ENCODE peak calls at places on chromosomes 1 and 21, in four cellular contexts. P is body of pancreas, B is IMR-90, D is fibroblast of lung. E is an unnamed sample. For H3K9me3, the result is how much of the 10 kb centered on the place peaks cover.

GRCh38 chr1:7366955-7367665 is 404.0 kb upstream of the VAMP3 start:
- DNase-seq in P (peak), B (no peak), D (no peak), E (no peak)

GRCh38 chr1:53400761-53401379 is 58.3 kb upstream of the DMRTB1 start:
- DNase-seq in P (no peak), B (peak), D (no peak), E (no peak)

GRCh38 chr21:14554948-14555347 is 8.8 kb upstream of the SAMSN1 start:
- DNase-seq in P (no peak), B (no peak), D (no peak), E (peak)

GRCh38 chr1:239814306-239814881 is 277.3 kb upstream of the FMN2 start:
- DNase-seq in P (no peak), B (peak), D (peak), E (no peak)

GRCh38 chr1:214224605-214225354 is 56.2 kb upstream of the SMYD2 start:
- DNase-seq in P (peak), B (peak), D (peak), E (no peak)

GRCh38 chr1:54273837-54274192 is 73.8 kb downstream of the MRPL37 start:
- DNase-seq in P (peak), B (no peak), D (no peak), E (no peak)

GRCh38 chr1:187409341-187409740 is 580.6 kb downstream of the PLA2G4A start:
- DNase-seq in P (no peak), B (peak), D (peak), E (no peak)

GRCh38 chr1:160376525-160377131 is 9.8 kb downstream of the NHLH1 start:
- DNase-seq in P (peak), B (peak), D (peak), E (no peak)

GRCh38 chr1:181504294-181505115 is 21.2 kb downstream of the CACNA1E start:
- DNase-seq in P (no peak), B (peak), D (no peak), E (no peak)

GRCh38 chr1:22710688-22711024 is at the start of gene EPHB2:
- DNase-seq in P (peak), B (peak), D (peak), E (no peak)

GRCh38 chr1:34052565-34052964 is 112.5 kb downstream of the CSMD2 start:
- DNase-seq in P (no peak), B (no peak), D (no peak), E (no peak)

GRCh38 chr1:21259316-21260076 is 30.8 kb downstream of the ECE1 start:
- DNase-seq in P (no peak), B (no peak), D (no peak), E (no peak)
- H3K27ac ChIP-seq in P (peak), B (no peak), D (peak), E (peak)

DNA sequence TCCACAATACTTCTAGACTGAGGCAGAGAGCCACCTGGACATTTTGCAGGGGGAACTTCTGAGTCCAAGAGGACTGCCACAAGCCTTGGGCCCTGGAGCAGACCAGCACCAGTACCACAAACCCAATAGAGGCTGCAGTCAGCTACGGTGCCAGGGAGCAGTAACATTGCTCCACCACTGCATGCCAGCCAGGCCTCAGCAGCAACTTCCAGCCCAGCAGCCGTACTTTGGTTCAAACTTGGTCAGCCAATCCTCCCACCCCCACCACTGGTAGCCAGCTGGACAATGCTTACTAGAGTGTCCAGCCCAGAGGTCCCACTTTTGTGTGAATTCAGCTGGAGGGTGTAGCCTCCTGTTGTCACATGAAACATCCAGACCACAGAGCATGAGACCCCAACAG is 107.4 kb downstream of the SLC5A9 start:
- DNase-seq in P (no peak), B (no peak), D (no peak), E (no peak)
- H3K9me3 ChIP-seq in P (under half), B (under half), D (under half), E (under half)

DNA sequence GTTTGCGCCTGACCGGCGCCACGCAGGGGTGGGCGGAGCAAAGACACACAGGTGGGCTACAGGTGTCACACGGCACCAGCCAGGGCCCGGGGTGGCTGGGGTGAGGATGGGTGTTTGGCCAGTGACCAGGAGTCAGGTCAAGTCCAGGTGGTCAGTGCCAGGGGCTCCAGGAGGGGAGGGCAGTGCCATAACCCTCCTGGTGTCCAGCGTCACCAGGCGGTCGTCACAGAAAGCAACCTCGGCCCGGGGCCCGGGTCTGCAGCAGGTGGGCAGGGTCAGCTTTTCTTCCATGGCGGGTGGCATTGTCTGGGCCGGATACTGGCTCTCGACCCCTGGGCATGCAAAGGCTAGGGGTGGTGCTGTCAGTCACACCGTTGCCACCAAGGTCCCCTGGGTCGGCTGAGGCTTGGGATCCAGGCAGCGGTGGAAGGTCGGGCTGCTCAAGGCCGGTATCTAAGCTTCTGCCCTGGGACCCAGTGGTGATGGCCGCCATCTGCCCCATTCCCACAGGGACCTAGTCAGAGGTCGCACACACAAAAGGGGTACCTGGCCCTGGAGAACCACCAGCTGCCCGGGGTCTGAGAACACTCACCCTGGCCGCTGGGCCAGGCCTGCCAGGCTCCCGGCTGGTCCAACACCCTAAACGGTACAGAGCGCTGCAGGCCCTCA is 1.8 kb downstream of the FNDC10 start:
- DNase-seq in P (no peak), B (no peak), D (no peak), E (no peak)
- H3K27ac ChIP-seq in P (no peak), B (no peak), D (no peak), E (no peak)

GRCh38 chr21:27817902-27818623 is 851.2 kb upstream of the ADAMTS5 start:
- DNase-seq in P (no peak), B (no peak), D (no peak), E (no peak)

GRCh38 chr21:27812279-27812678 is 845.4 kb upstream of the ADAMTS5 start:
- DNase-seq in P (no peak), B (peak), D (peak), E (no peak)

GRCh38 chr21:27813750-27814149 is 846.9 kb upstream of the ADAMTS5 start:
- DNase-seq in P (no peak), B (no peak), D (no peak), E (no peak)

GRCh38 chr21:27817061-27817460 is 850.2 kb upstream of the ADAMTS5 start:
- DNase-seq in P (no peak), B (no peak), D (no peak), E (no peak)

GRCh38 chr21:27814226-27814625 is 847.3 kb upstream of the ADAMTS5 start:
- DNase-seq in P (no peak), B (no peak), D (no peak), E (no peak)
- H3K9me3 ChIP-seq in P (under half), B (under half), D (under half), E (under half)

DNA sequence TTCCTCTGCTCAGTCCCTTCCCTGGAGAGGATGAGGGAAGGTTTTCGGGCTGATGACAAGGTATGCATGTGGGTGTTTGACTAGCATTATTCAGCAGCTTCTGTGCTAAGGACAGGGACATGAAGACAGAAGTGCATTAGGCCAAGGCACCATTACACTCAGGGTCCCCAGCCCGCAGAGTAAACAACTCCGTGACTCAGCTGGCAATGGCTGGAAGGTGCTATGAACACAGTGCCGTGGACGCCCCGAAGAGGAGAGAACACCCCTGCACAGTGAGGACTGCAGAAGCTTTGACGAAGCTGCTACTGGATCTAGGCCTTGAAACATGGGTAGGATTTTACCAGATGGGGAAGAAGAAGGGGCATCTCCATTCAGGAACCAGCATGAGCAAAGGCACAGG is 13.7 kb upstream of the EPS8L3 start:
- DNase-seq in P (no peak), B (no peak), D (no peak), E (no peak)
- H3K27ac ChIP-seq in P (no peak), B (no peak), D (no peak), E (no peak)

DNA sequence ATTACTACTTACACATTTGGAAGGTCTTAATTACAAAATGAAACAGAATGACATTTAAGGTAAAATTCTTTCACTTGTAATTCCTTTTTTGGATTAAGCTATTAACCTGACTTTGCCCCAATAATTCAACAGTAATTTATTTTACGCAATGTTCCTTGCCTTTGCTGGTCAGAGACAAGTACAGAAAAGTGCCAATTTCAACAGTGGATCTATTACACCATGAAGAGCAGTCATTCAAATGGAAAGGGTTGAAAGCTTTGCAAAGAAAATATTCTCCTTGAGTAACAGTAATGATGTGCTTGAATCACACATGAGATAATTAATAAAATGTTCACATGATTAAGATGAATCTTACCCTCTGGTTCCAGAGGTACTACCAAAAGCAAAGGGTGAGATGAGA is 84.7 kb downstream of the APP start:
- DNase-seq in P (no peak), B (no peak), D (no peak), E (no peak)
- H3K9me3 ChIP-seq in P (under half), B (under half), D (under half), E (under half)

GRCh38 chr1:12176298-12177118 is 9.7 kb downstream of the TNFRSF1B start:
- DNase-seq in P (no peak), B (no peak), D (no peak), E (no peak)
- H3K27ac ChIP-seq in P (no peak), B (no peak), D (peak), E (peak)

DNA sequence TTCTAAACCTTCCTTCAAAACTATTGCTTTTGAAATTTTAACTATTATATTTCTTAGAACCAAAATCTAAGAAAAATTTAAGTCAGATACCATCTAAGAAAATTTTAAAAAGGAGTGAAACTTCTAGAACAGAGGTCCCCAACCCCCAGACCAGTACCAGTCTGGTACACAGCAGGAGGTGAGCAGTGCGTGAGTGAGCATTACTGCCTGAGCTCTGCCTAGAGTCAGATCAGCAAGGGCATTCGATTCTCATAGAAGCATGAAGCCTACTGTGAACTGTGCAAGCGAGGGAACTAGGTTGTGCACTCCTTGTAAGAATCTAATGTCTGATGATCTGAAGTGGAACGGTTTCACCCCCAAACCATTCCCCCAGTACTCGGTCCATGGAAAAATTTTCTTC is 106.7 kb downstream of the VAV3 start:
- DNase-seq in P (no peak), B (no peak), D (no peak), E (no peak)
- H3K9me3 ChIP-seq in P (under half), B (under half), D (under half), E (under half)